ENCODE peak calls at places on chromosomes 6 and 20, in seven cellular contexts. S is GM23248, X is MM.1S, G is H1, H is mesendoderm, Y is Karpas-422, B is mammary epithelial cell. R is an unnamed sample.
A peak's percentile ranks its signal among the peaks of the same experiment; 100 is the strongest.

GRCh38 chr6:19991176-19991575 is 154.0 kb downstream of the ID4 start:
- DNase-seq in S (no peak), X (no peak), G (no peak), H (no peak), Y (no peak), B (no peak), R (no peak)

GRCh38 chr20:18637296-18637695 is 49.4 kb downstream of the DTD1 start:
- DNase-seq in S (no peak), X (no peak), G (no peak), H (no peak), Y (no peak), B (no peak), R (no peak)

GRCh38 chr20:11207749-11208502 is 534.1 kb upstream of the JAG1 start:
- DNase-seq in S (peak; percentile 85), X (no peak), G (no peak), H (peak; percentile 31), Y (no peak), B (peak; percentile 96), R (no peak)

GRCh38 chr6:25537349-25538018 is 114.5 kb upstream of the SCGN start:
- DNase-seq in S (no peak), X (no peak), G (no peak), H (no peak), Y (no peak), B (no peak), R (no peak)

GRCh38 chr20:61733891-61734732 is 331.6 kb downstream of the TAF4 start:
- DNase-seq in S (no peak), X (no peak), G (no peak), H (no peak), Y (no peak), B (no peak), R (no peak)

GRCh38 chr6:11538049-11538798 is 675 bp downstream of the TMEM170B start:
- DNase-seq in S (peak; percentile 52), X (no peak), G (peak; percentile 68), H (peak; percentile 42), Y (no peak), B (no peak), R (peak; percentile 30)

GRCh38 chr20:3784863-3785239 is 1.7 kb downstream of the CENPB start:
- DNase-seq in S (no peak), X (no peak), G (no peak), H (no peak), Y (no peak), B (no peak), R (no peak)

GRCh38 chr6:40912158-40912946 is 126.7 kb downstream of the UNC5CL start:
- DNase-seq in S (peak; percentile 26), X (peak; percentile 70), G (no peak), H (peak; percentile 83), Y (peak; percentile 76), B (peak; percentile 87), R (peak; percentile 10)

GRCh38 chr6:167850792-167851191 is 24.1 kb downstream of the AFDN start:
- DNase-seq in S (no peak), X (no peak), G (no peak), H (no peak), Y (no peak), B (no peak), R (no peak)

GRCh38 chr20:5191829-5192569 is 65.2 kb downstream of the CDS2 start:
- DNase-seq in S (peak; percentile 81), X (peak; percentile 78), G (no peak), H (peak; percentile 78), Y (peak; percentile 89), B (peak; percentile 63), R (peak; percentile 81)

GRCh38 chr20:39112196-39112743 is 150.1 kb downstream of the DHX35 start:
- DNase-seq in S (peak; percentile 62), X (peak; percentile 35), G (peak; percentile 73), H (peak; percentile 81), Y (peak; percentile 66), B (peak; percentile 4), R (peak; percentile 38)

GRCh38 chr20:59004493-59004762 is 2.6 kb downstream of the CTSZ start:
- DNase-seq in S (no peak), X (no peak), G (no peak), H (no peak), Y (no peak), B (no peak), R (no peak)

GRCh38 chr6:158414900-158415299 is 102.6 kb downstream of the TULP4 start:
- DNase-seq in S (peak; percentile 61), X (no peak), G (no peak), H (no peak), Y (no peak), B (peak; percentile 54), R (no peak)

GRCh38 chr6:139595183-139595582 is 220.7 kb upstream of the CITED2 start:
- DNase-seq in S (peak; percentile 31), X (no peak), G (no peak), H (no peak), Y (no peak), B (peak; percentile 51), R (no peak)

GRCh38 chr6:142819603-142820335 is 125.2 kb downstream of the HIVEP2 start:
- DNase-seq in S (peak; percentile 27), X (peak; percentile 61), G (no peak), H (peak; percentile 28), Y (no peak), B (peak; percentile 73), R (peak; percentile 71)

GRCh38 chr6:110566346-110567125 is 90.1 kb upstream of the SLC22A16 start:
- DNase-seq in S (peak; percentile 37), X (no peak), G (no peak), H (no peak), Y (no peak), B (no peak), R (no peak)

GRCh38 chr6:159929819-159930218 is 39.0 kb downstream of the MAS1 start:
- DNase-seq in S (no peak), X (no peak), G (no peak), H (no peak), Y (no peak), B (no peak), R (no peak)

GRCh38 chr6:141309295-141309694 is 823.4 kb upstream of the GJE1 start:
- DNase-seq in S (no peak), X (no peak), G (no peak), H (peak; percentile 62), Y (no peak), B (no peak), R (peak; percentile 8)

GRCh38 chr6:120198033-120198432 is 848.5 kb upstream of the MAN1A1 start:
- DNase-seq in S (no peak), X (no peak), G (no peak), H (peak; percentile 92), Y (no peak), B (peak; percentile 61), R (no peak)

GRCh38 chr20:19137641-19138040 is 74.8 kb upstream of the SLC24A3 start:
- DNase-seq in S (no peak), X (no peak), G (no peak), H (no peak), Y (no peak), B (no peak), R (no peak)

DNA sequence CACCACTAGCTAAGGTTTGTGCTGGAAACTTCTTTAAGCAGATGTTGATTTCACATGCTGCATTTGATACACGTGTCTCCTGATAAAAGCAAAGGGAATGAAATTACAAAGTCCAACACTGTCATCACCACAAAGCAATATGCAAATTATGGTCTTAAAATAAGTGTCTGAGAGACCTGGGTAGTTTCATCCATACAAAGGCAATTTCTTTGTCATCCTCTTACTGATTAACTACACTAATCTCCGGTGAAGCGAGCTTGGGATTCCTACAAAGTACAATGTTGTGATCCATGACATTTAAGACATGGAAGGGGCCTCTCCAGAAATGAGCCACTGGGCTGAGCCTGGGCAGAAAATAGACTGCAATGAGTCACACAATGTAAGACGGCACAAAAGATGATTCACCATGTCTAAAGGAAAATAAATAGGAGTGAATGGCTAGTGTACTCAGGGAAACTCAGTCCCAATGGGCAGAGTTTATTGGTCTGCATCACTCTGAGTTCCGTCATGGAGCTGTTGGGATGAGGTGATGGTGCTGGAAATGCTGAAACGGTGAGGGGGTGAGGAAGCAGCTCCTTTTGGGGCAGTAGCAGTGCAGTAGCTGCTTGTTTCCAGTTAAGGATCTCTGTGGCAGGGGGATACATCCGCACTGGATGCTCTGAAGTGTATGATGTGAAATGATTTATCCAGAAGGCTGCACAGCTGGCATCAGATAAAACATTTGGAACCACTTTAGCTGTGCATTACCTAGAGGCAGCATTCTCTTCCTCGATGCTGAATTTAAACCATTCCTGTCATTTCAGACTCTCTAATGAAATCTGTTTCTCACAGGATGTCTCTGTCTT is 103.3 kb downstream of the IBTK start:
- DNase-seq in S (peak; percentile 99), X (peak; percentile 40), G (no peak), H (peak; percentile 6), Y (no peak), B (peak; percentile 96), R (no peak)
- H3K4me3 ChIP-seq in S (peak overlapping the region; percentile 55), X (no peak overlapping the region), G (no peak overlapping the region), H (no peak overlapping the region), Y (no peak overlapping the region), B (no peak overlapping the region), R (no peak overlapping the region)

DNA sequence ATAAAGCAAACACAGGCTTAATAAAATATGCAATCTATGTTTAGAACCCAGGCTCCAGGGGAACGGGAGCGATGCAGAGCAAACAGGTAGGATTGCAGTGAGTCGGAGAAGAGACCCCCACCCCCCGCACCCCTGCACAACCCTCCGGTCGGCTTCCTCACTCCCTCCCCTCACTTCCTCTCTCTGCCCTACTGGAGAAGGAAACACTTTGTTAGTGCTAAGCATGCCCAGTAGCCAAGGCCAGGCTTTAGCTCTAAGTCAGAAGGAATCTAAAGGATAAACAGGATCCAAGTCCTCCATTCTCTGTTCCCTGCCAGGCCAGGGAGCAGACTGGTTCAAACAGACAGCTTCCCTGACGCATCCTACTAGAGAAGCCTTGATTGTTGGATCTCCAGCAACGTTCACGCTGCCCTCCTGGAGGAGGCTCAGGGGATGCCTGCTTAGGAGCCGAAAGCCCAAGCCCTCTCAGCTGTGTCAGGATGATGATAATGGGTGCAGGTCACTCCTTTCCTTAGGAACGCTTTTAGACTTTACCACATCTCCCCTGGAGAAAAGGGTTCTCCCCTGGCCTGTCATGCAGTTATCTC is 14.7 kb downstream of the FOXQ1 start:
- DNase-seq in S (no peak), X (no peak), G (no peak), H (no peak), Y (no peak), B (no peak), R (no peak)
- H3K4me2 ChIP-seq in S (no peak overlapping the region), X (no peak overlapping the region), G (no peak overlapping the region), H (no peak overlapping the region), Y (no peak overlapping the region), B (no peak overlapping the region), R (no peak overlapping the region)

GRCh38 chr6:3013486-3013885 is 13.8 kb downstream of the NQO2 start:
- DNase-seq in S (peak; percentile 69), X (no peak), G (no peak), H (peak; percentile 46), Y (no peak), B (peak; percentile 83), R (no peak)

GRCh38 chr6:3014675-3015066 is 15.0 kb downstream of the NQO2 start:
- DNase-seq in S (no peak), X (no peak), G (no peak), H (no peak), Y (no peak), B (no peak), R (no peak)

GRCh38 chr6:3013901-3014674 is 14.4 kb downstream of the NQO2 start:
- DNase-seq in S (no peak), X (no peak), G (no peak), H (no peak), Y (no peak), B (no peak), R (no peak)

GRCh38 chr6:3016473-3017280 is 17.0 kb downstream of the NQO2 start:
- DNase-seq in S (no peak), X (no peak), G (no peak), H (no peak), Y (no peak), B (no peak), R (no peak)

GRCh38 chr6:3015144-3015543 is 15.4 kb downstream of the NQO2 start:
- DNase-seq in S (no peak), X (no peak), G (no peak), H (no peak), Y (no peak), B (no peak), R (no peak)
- H3K36me3 ChIP-seq in S (peaks cover 32% of the 10 kb centered on the region), X (no peaks in the 10 kb centered on the region), G (peaks cover 60% of the 10 kb centered on the region), H (peaks cover 24% of the 10 kb centered on the region), Y (peaks cover 4% of the 10 kb centered on the region), B (peaks cover 3% of the 10 kb centered on the region), R (peaks cover 36% of the 10 kb centered on the region)

GRCh38 chr6:46921731-46922130 is at the start of gene ADGRF5:
- DNase-seq in S (no peak), X (no peak), G (no peak), H (no peak), Y (no peak), B (no peak), R (no peak)
- H3K4me3 ChIP-seq in S (no peak within 1 kb of the TSS), X (no peak within 1 kb of the TSS), G (no peak within 1 kb of the TSS), H (no peak within 1 kb of the TSS), Y (no peak within 1 kb of the TSS), B (no peak within 1 kb of the TSS), R (no peak within 1 kb of the TSS)